ENCODE peak calls at places on chromosomes 16 and 17, in seven cellular contexts. C, F, M, W, T, N and I are unnamed samples. For H3K4me1, the result is how much of the 10 kb centered on the place peaks cover.

GRCh38 chr17:72974605-72975232 is 117.8 kb downstream of the SLC39A11 start:
- DNase-seq in C (no peak), F (no peak), M (no peak), W (peak), T (no peak), N (no peak), I (no peak)

GRCh38 chr16:3256876-3257465 is 538 bp upstream of the MEFV start:
- DNase-seq in C (peak), F (no peak), M (no peak), W (no peak), T (peak), N (no peak), I (no peak)

GRCh38 chr16:81405702-81406113 is 38.9 kb upstream of the CMIP start:
- DNase-seq in C (no peak), F (no peak), M (peak), W (peak), T (peak), N (no peak), I (no peak)

GRCh38 chr16:21614896-21615295 is 15.5 kb downstream of the METTL9 start:
- DNase-seq in C (no peak), F (no peak), M (no peak), W (no peak), T (no peak), N (no peak), I (no peak)

GRCh38 chr17:74373838-74374606 is 6.7 kb downstream of the GPR142 start:
- DNase-seq in C (no peak), F (no peak), M (no peak), W (peak), T (no peak), N (no peak), I (no peak)

GRCh38 chr17:31068291-31068690 is 26.5 kb upstream of the NF1 start:
- DNase-seq in C (no peak), F (no peak), M (peak), W (peak), T (peak), N (no peak), I (no peak)

GRCh38 chr16:54282202-54282922 is 4.2 kb downstream of the IRX3 start:
- DNase-seq in C (peak), F (no peak), M (peak), W (peak), T (peak), N (no peak), I (no peak)

GRCh38 chr17:80198144-80198661 is 21.9 kb downstream of the SGSH start:
- DNase-seq in C (peak), F (no peak), M (no peak), W (no peak), T (no peak), N (no peak), I (no peak)

GRCh38 chr17:7323731-7324437 is 5.3 kb downstream of the NEURL4 start:
- DNase-seq in C (peak), F (peak), M (no peak), W (peak), T (peak), N (peak), I (peak)

GRCh38 chr17:3583456-3583855 is 25.8 kb downstream of the TRPV1 start:
- DNase-seq in C (peak), F (no peak), M (no peak), W (no peak), T (no peak), N (no peak), I (no peak)

GRCh38 chr16:82091225-82091624 is 56.2 kb downstream of the HSD17B2 start:
- DNase-seq in C (no peak), F (no peak), M (no peak), W (no peak), T (peak), N (no peak), I (no peak)

GRCh38 chr16:3364774-3365427 is 9.2 kb downstream of the OR2C1 start:
- DNase-seq in C (peak), F (peak), M (no peak), W (peak), T (peak), N (peak), I (peak)

GRCh38 chr16:9286930-9287329 is 195.5 kb downstream of the HAPSTR1 start:
- DNase-seq in C (no peak), F (no peak), M (no peak), W (no peak), T (no peak), N (no peak), I (no peak)

GRCh38 chr16:31880322-31880979 is 6.8 kb downstream of the ZNF267 start:
- DNase-seq in C (no peak), F (no peak), M (no peak), W (no peak), T (peak), N (no peak), I (no peak)

GRCh38 chr17:34519286-34519685 is 60.1 kb upstream of the TMEM132E start:
- DNase-seq in C (no peak), F (no peak), M (no peak), W (peak), T (peak), N (no peak), I (no peak)

GRCh38 chr17:43068570-43069367 is 43.7 kb downstream of the RND2 start:
- DNase-seq in C (no peak), F (no peak), M (no peak), W (peak), T (peak), N (no peak), I (no peak)

GRCh38 chr17:69820881-69821473 is 254.0 kb upstream of the KCNJ16 start:
- DNase-seq in C (peak), F (no peak), M (no peak), W (no peak), T (no peak), N (no peak), I (no peak)

GRCh38 chr17:59550703-59551102 is 14.7 kb upstream of the DHX40 start:
- DNase-seq in C (no peak), F (no peak), M (no peak), W (no peak), T (no peak), N (no peak), I (no peak)

GRCh38 chr17:27498615-27499316 is 42.5 kb downstream of the KSR1 start:
- DNase-seq in C (peak), F (no peak), M (no peak), W (no peak), T (no peak), N (no peak), I (no peak)

GRCh38 chr17:43217614-43218087 is 6.0 kb downstream of the TMEM106A start:
- DNase-seq in C (no peak), F (no peak), M (no peak), W (no peak), T (no peak), N (no peak), I (no peak)

GRCh38 chr16:23149267-23149992 is at the start of gene USP31:
- DNase-seq in C (peak), F (peak), M (peak), W (peak), T (peak), N (peak), I (peak)

DNA sequence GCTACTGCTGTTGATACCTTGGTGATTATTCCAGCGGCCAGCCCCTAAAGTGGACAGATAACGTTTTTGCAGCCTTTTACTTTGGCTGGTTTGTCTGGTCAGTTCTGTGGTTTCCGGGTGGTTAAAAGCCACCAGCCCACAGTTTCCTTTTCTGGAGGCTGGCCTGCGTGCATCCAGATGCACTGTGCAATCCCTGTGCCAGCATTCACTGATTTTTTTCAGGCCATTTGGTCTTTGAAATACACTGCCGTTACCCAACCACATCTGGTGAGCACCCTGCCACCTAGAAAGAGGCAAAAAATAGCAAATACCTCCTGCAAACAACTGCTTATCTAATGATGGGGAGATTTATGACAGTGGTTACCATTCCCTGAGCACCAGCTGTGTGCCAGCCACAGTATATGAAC is 797 bp downstream of the NUDT7 start:
- DNase-seq in C (no peak), F (peak), M (no peak), W (no peak), T (peak), N (peak), I (no peak)
- H3K27ac ChIP-seq in C (peak), F (peak), M (peak), W (peak), T (peak), N (peak), I (peak)

DNA sequence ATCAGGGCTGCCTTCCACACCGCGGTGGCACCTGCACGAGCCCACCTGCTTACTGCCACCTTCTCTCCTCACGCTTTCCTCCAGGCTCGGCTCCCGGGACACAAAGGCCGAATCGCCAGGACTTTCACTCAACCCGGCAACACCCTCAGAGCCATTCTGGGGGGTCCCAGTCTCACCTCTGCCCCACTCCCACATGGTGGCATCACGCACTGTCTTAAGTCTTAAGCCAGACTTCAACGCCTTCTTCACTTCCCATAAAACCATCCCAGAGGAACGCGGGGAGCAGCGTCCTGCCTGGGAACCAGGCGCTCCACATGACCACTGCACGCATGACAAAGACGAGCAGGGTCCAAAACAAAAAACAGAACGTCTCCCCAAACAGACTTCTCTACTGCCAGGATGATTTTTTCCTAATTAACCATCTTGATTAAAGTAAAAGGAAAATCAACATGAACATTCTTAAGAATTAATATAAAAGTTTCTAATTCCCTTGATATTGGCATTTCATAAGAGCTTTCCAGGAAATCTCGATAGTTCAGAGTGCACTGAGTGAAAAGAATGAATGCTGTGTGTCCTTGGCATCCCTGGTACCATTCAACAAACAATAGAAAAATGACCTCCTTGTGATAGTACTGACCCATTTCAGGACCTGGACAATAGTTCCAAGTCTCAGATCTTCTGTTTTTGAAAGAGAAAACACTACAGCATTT is 2.6 kb downstream of the CANT1 start:
- DNase-seq in C (peak), F (no peak), M (no peak), W (no peak), T (no peak), N (peak), I (no peak)
- H3K4me1 ChIP-seq in C (under half), F (under half), M (under half), W (under half), T (under half), N (under half), I (under half)

GRCh38 chr17:65556910-65557348 is 4.5 kb downstream of the AXIN2 start:
- DNase-seq in C (no peak), F (no peak), M (no peak), W (no peak), T (no peak), N (no peak), I (no peak)
- H3K4me3 ChIP-seq in C (no peak), F (peak), M (peak), W (no peak), T (peak), N (no peak), I (peak)

GRCh38 chr16:17566075-17566474 is 95.3 kb upstream of the XYLT1 start:
- DNase-seq in C (no peak), F (no peak), M (no peak), W (no peak), T (no peak), N (no peak), I (no peak)

GRCh38 chr16:17568239-17568638 is 97.5 kb upstream of the XYLT1 start:
- DNase-seq in C (no peak), F (no peak), M (no peak), W (no peak), T (no peak), N (no peak), I (no peak)

GRCh38 chr16:17566656-17567450 is 96.1 kb upstream of the XYLT1 start:
- DNase-seq in C (no peak), F (no peak), M (no peak), W (no peak), T (no peak), N (no peak), I (no peak)

GRCh38 chr16:17565605-17566004 is 94.8 kb upstream of the XYLT1 start:
- DNase-seq in C (no peak), F (no peak), M (peak), W (no peak), T (no peak), N (no peak), I (no peak)

DNA sequence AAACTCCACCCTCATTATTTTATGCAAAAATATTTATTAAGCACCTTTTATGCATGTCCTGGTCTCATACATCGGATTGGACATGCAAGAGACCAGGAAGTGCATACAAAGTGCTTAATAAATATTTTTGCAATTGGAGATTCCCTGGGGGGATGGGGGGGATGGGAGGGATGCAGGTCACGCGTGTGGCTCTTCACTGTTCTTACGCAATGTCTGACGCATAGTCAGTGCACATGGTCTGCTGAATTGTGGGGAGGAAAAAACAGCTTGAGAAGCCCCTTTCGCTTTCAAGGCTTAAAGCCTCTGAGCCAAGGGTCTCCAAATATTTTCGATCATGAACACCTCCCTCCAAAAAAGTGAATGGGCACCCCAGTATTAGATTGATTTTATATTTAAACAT is 96.7 kb upstream of the XYLT1 start:
- DNase-seq in C (no peak), F (no peak), M (no peak), W (no peak), T (no peak), N (no peak), I (no peak)
- H3K27ac ChIP-seq in C (no peak), F (no peak), M (no peak), W (no peak), T (no peak), N (no peak), I (no peak)

GRCh38 chr17:40323317-40323716 is 14.3 kb downstream of the RARA start:
- DNase-seq in C (peak), F (no peak), M (no peak), W (no peak), T (peak), N (no peak), I (no peak)
- H3K4me1 ChIP-seq in C (half or more), F (half or more), M (under half), W (half or more), T (half or more), N (half or more), I (half or more)

DNA sequence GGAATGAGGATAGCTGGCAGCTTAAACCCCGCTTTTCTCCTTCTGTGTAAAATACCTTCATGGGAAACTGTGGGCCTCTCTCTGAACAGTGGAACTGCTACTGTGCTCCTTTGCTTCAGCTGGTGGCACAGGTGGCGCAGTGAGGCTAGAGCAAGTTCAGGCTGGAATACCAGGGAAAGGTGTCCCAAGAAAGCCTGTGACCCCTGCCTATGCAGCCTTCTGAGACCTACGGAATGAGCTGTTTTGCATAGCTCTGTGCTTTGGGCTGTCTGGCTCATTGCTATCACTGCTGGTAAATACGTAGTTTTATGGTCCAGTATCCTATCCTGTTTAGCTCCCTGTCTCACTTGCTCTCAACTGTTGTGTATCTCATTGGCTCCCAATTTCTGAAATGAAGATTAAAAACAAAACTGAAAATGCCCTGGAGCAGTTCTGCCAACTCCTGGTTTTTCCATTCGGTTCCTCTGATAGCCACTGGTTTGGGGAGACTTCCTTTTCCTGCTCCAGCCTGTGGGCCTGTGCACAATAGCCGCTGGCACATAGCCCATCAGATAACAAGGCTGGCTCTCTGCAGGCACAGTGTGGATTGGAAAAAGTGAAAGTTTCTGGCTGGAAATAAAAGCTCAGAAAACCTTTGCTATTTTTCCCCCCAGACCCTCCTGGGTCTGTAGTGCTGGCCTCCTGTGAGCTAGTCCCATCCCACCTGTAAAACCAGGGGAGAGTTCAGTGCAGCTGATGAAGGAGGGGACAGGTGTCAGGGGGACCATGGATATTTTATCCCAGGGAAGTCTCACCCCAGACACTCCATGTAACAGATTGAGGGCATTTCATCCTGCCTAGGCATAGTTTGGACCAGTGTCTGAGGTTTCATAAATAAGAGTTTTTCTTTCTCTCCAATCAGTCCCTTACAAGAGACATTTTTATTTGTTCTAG is 24.1 kb downstream of the LIMD2 start:
- DNase-seq in C (peak), F (no peak), M (peak), W (peak), T (peak), N (peak), I (no peak)
- H3K4me3 ChIP-seq in C (peak), F (no peak), M (no peak), W (no peak), T (no peak), N (no peak), I (no peak)

DNA sequence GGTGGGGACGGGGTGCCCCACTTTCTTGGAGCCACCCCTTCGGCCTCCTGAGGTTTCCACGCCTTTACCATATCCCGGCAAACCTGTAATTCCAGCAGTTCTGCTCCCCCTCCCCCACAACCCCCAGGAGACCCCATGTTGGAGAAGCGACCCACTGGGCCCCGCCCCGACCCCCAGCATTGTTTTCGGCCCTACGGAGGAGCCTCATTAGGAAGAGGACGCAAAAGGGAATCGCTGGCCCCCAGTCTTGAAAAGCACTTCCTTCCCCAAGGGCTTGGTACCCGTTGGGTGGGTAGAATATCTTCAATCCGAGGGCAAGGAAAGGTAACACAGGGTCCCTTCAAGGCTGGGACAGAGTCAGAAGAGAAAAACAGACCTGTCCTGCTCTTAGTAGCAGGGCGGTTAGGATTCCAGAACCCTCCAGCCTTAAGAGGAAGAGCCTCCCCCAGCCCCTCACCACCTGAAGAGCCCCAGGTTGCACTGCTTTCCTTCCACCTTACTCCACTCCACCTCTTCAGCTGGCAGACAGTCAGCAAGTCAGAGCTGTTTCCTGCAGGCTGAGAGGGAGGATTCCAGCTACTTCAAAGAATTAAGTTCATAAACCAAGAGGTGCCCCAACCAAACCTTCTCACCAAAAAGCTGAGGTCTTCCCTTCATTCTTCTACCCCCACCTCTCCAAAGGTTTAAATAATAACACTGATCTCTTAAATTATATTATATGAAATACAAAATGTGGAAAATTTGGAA is 803 bp upstream of the TLCD2 start:
- DNase-seq in C (no peak), F (peak), M (no peak), W (peak), T (peak), N (no peak), I (no peak)
- H3K27ac ChIP-seq in C (peak), F (no peak), M (peak), W (peak), T (no peak), N (peak), I (no peak)

GRCh38 chr17:2190014-2190413 is 113.6 kb downstream of the SMG6 start:
- DNase-seq in C (no peak), F (no peak), M (no peak), W (peak), T (peak), N (peak), I (no peak)

GRCh38 chr17:2191227-2191626 is 112.4 kb downstream of the SMG6 start:
- DNase-seq in C (no peak), F (no peak), M (no peak), W (no peak), T (no peak), N (no peak), I (no peak)

GRCh38 chr17:2186937-2187336 is 116.6 kb downstream of the SMG6 start:
- DNase-seq in C (no peak), F (no peak), M (no peak), W (no peak), T (no peak), N (no peak), I (no peak)

GRCh38 chr17:2187758-2188157 is 115.8 kb downstream of the SMG6 start:
- DNase-seq in C (no peak), F (no peak), M (no peak), W (no peak), T (no peak), N (no peak), I (no peak)

DNA sequence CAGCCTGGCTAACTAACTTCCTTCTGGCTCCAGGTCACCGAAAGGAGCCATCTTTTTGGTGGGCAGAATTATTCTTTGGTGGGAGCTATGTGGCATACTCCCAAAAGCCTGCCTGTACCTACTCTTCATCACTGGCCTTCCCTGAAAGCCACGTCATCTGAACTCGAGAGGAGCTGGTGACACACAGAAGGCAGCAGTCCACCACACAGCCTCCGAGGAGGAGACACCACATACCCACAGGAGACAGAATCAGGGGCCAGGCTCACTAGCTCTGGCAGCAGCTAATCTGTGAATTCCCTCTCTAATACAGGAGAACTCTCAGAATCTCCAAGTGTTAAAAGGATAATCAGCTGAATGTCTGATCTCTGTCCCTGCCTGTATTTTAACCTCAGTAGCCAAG is 114.4 kb downstream of the SMG6 start:
- DNase-seq in C (no peak), F (no peak), M (no peak), W (no peak), T (no peak), N (no peak), I (no peak)
- H3K4me1 ChIP-seq in C (under half), F (under half), M (under half), W (under half), T (under half), N (under half), I (under half)